ENCODE peak calls at places on chromosomes 6 and 20, in seven cellular contexts. A is CD4-positive, alpha-beta memory T cell; Y is IMR-90; F is HCT116; B is right lobe of liver; O is OCI-LY7; M is heart left ventricle. K is an unnamed sample. For H3K4me1, the result is how much of the 10 kb centered on the place peaks cover.

GRCh38 chr6:169858293-169858934 is 107.0 kb downstream of the ERMARD start:
- DNase-seq in Y (no peak), F (no peak), A (no peak), O (no peak), B (no peak), M (no peak), K (no peak)

GRCh38 chr6:1267057-1267732 is 44.7 kb upstream of the FOXQ1 start:
- DNase-seq in B (no peak), M (no peak), Y (no peak), F (no peak), A (no peak), O (no peak), K (no peak)

GRCh38 chr6:17032595-17033591 is 69.0 kb upstream of the STMND1 start:
- DNase-seq in A (no peak), F (no peak), O (no peak), B (no peak), M (peak), Y (peak), K (peak)

GRCh38 chr20:17660667-17661066 is 21.4 kb downstream of the RRBP1 start:
- DNase-seq in F (no peak), Y (no peak), O (no peak), B (no peak), A (no peak), M (no peak), K (no peak)

GRCh38 chr6:141956046-141956761 is 176.5 kb upstream of the GJE1 start:
- DNase-seq in A (no peak), F (no peak), B (no peak), O (no peak), M (no peak), Y (peak), K (no peak)

GRCh38 chr6:105429676-105430075 is 26.8 kb upstream of the PREP start:
- DNase-seq in M (no peak), B (no peak), Y (peak), A (no peak), F (no peak), O (no peak), K (no peak)

GRCh38 chr6:157891544-157892362 is 68.7 kb downstream of the SNX9 start:
- DNase-seq in Y (no peak), A (no peak), F (no peak), B (no peak), O (no peak), M (no peak), K (no peak)

GRCh38 chr6:88376197-88376596 is 210.1 kb upstream of the CNR1 start:
- DNase-seq in Y (no peak), F (no peak), B (no peak), M (no peak), O (no peak), A (no peak), K (no peak)

GRCh38 chr6:90230547-90231240 is 65.9 kb downstream of the BACH2 start:
- DNase-seq in M (no peak), B (no peak), F (no peak), Y (no peak), O (no peak), A (no peak), K (no peak)

GRCh38 chr6:86715676-86716075 is 221.7 kb upstream of the HTR1E start:
- DNase-seq in O (no peak), M (no peak), F (no peak), B (no peak), Y (no peak), A (no peak), K (no peak)

GRCh38 chr6:145008715-145009114 is 723.6 kb downstream of the UTRN start:
- DNase-seq in M (no peak), O (no peak), F (no peak), Y (no peak), B (no peak), A (no peak), K (no peak)

GRCh38 chr6:5235830-5236229 is 24.9 kb downstream of the LYRM4 start:
- DNase-seq in M (no peak), A (no peak), Y (no peak), O (no peak), B (no peak), F (no peak), K (no peak)

GRCh38 chr20:50844430-50845100 is 49.7 kb downstream of the BCAS4 start:
- DNase-seq in Y (peak), M (no peak), O (peak), B (no peak), F (peak), A (no peak), K (no peak)

GRCh38 chr6:46393940-46394337 is 97.3 kb downstream of the RCAN2 start:
- DNase-seq in F (no peak), B (no peak), O (no peak), A (no peak), M (no peak), Y (no peak), K (no peak)

GRCh38 chr6:119453242-119453641 is 103.7 kb upstream of the MAN1A1 start:
- DNase-seq in B (no peak), F (no peak), O (peak), M (no peak), A (no peak), Y (no peak), K (no peak)

GRCh38 chr6:44622555-44622954 is 235.0 kb downstream of the CDC5L start:
- DNase-seq in O (no peak), Y (no peak), B (no peak), F (no peak), M (no peak), A (no peak), K (no peak)

GRCh38 chr20:10672579-10673127 is 1.1 kb downstream of the JAG1 start:
- DNase-seq in F (no peak), Y (peak), B (peak), A (peak), O (peak), M (peak), K (peak)

GRCh38 chr6:119445666-119446622 is 96.4 kb upstream of the MAN1A1 start:
- DNase-seq in M (no peak), F (no peak), O (no peak), Y (peak), A (no peak), B (no peak), K (no peak)

GRCh38 chr6:63014290-63014689 is 197.0 kb upstream of the FKBP1C start:
- DNase-seq in Y (no peak), F (no peak), O (no peak), M (no peak), A (no peak), B (no peak), K (no peak)

GRCh38 chr20:13638162-13638495 is 603 bp downstream of the TASP1 start:
- DNase-seq in A (no peak), O (no peak), M (no peak), F (no peak), B (no peak), Y (peak), K (no peak)

GRCh38 chr20:11677445-11678235 is 240.1 kb upstream of the BTBD3 start:
- DNase-seq in B (no peak), O (no peak), M (no peak), Y (no peak), F (no peak), A (no peak), K (no peak)

GRCh38 chr6:36345681-36346417 is 9.2 kb upstream of the BNIP5 start:
- DNase-seq in A (no peak), M (no peak), Y (no peak), F (no peak), O (no peak), B (no peak), K (no peak)

GRCh38 chr20:326645-327031 is 1.3 kb downstream of the SOX12 start:
- DNase-seq in O (peak), F (no peak), Y (no peak), B (peak), A (no peak), M (no peak), K (peak)

GRCh38 chr6:100217641-100218040 is 223.6 kb upstream of the MCHR2 start:
- DNase-seq in B (no peak), F (no peak), O (no peak), A (no peak), Y (no peak), M (no peak), K (no peak)

GRCh38 chr6:88987922-88988321 is 24.5 kb upstream of the RNGTT start:
- DNase-seq in F (no peak), B (no peak), Y (no peak), O (no peak), M (no peak), A (no peak), K (no peak)

GRCh38 chr6:10409160-10409765 is 5.6 kb downstream of the TFAP2A start:
- DNase-seq in Y (no peak), B (no peak), F (no peak), M (no peak), O (no peak), A (no peak), K (no peak)

GRCh38 chr20:41006936-41007871 is 21.4 kb upstream of the TOP1 start:
- DNase-seq in F (no peak), A (no peak), M (no peak), O (no peak), Y (no peak), B (no peak), K (no peak)

GRCh38 chr20:24364464-24364863 is 105.0 kb upstream of the SYNDIG1 start:
- DNase-seq in M (no peak), F (no peak), A (no peak), B (no peak), O (no peak), Y (no peak), K (no peak)

GRCh38 chr20:44200371-44200770 is 10.2 kb downstream of the OSER1 start:
- DNase-seq in O (no peak), Y (peak), A (no peak), M (no peak), B (no peak), F (no peak), K (no peak)

GRCh38 chr20:46657618-46658017 is 6.4 kb upstream of the SLC13A3 start:
- DNase-seq in A (no peak), M (no peak), F (no peak), O (no peak), Y (no peak), B (no peak), K (no peak)

GRCh38 chr20:44921447-44921846 is 11.6 kb downstream of the PABPC1L start:
- DNase-seq in F (no peak), O (no peak), M (no peak), B (no peak), A (no peak), Y (no peak), K (no peak)

GRCh38 chr6:100460650-100461204 is 4.0 kb downstream of the SIM1 start:
- DNase-seq in F (no peak), A (no peak), O (no peak), M (no peak), B (no peak), Y (no peak), K (no peak)

GRCh38 chr6:149468179-149468578 is 16.6 kb downstream of the ZC3H12D start:
- DNase-seq in O (peak), A (no peak), B (no peak), F (no peak), Y (no peak), M (no peak), K (no peak)

GRCh38 chr6:149464411-149464810 is 20.4 kb downstream of the ZC3H12D start:
- DNase-seq in M (no peak), O (no peak), Y (no peak), B (no peak), F (no peak), A (no peak), K (no peak)

GRCh38 chr6:149470948-149471347 is 13.9 kb downstream of the ZC3H12D start:
- DNase-seq in A (no peak), Y (no peak), F (no peak), M (no peak), B (no peak), O (peak), K (no peak)

GRCh38 chr6:149463781-149464180 is 21.0 kb downstream of the ZC3H12D start:
- DNase-seq in F (no peak), A (no peak), B (no peak), Y (peak), M (no peak), O (no peak), K (no peak)

DNA sequence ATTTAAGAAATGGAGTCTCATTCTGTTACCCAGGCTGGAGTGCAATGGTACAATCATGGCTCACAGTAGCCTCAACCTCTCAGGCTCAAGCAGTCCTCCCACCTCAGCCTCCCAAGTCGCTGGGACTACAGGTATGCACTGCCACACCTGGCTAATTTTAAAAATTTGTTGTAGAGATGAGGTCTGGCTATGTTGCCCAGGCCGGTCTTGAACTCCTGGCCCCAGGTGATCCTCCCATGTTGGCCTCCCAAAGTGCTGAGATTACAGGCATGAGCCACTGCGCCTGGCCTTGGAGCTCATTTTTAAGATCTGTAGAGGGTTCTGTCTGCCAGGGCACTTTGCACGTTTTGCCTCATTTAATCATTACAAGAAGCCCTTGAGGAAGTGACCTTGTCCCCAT is 17.5 kb downstream of the ZC3H12D start:
- DNase-seq in A (no peak), O (peak), M (no peak), F (no peak), B (no peak), Y (no peak), K (no peak)
- H3K4me1 ChIP-seq in A (half or more), O (half or more), M (under half), F (under half), B (under half), Y (under half), K (under half)

GRCh38 chr6:106733386-106733785 is 104.0 kb downstream of the QRSL1 start:
- DNase-seq in B (no peak), M (no peak), O (no peak), Y (no peak), F (no peak), A (no peak), K (no peak)
- H3K4me1 ChIP-seq in B (under half), M (under half), O (under half), Y (under half), F (under half), A (under half), K (under half)

DNA sequence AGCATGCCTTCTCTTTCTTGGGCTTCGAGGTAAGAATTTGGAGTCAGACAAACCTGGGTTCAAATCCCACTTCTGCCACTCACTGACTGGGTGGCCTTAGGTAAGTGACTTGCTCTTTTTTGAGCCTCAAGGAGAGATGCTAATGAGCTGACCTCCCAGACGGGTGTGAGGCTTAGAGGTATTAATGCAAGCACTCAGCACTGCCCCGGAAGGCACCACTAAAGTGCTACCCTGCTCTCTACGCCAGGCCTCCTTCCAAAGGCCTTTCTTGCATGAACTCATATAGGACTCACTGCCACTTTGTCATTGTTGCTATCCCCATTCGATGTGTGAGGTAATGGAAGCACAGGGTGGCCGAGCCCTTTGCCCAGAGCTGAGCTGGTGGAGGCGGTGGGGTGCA is 55.0 kb upstream of the MLN start:
- DNase-seq in B (peak), Y (no peak), A (no peak), F (no peak), M (no peak), O (no peak), K (no peak)
- H3K4me1 ChIP-seq in B (under half), Y (under half), A (half or more), F (under half), M (under half), O (under half), K (under half)

DNA sequence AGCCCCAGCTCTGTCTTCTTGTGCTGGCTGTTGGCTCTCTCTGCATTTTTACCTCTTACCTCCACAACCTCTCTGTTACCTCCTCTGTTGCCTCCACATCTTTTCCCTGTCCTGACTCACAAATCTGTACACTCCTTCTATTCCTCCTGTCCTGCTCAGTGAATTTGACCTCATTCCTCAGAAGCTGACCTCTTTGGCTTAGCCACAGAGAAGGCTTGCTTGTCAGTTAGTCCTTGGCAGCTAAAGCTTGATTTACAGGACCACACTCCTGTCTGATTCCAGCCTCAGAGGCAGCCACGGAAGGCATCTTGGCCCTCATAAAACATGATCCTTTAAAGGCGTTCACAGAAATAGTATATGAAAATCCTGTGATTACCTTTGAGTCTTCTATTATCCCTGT is 247.4 kb downstream of the PKHD1 start:
- DNase-seq in Y (no peak), F (no peak), O (no peak), A (no peak), B (no peak), M (no peak), K (no peak)
- H3K4me1 ChIP-seq in Y (under half), F (under half), O (under half), A (under half), B (under half), M (under half), K (under half)

GRCh38 chr6:33782561-33782960 is 6.4 kb downstream of the LEMD2 start:
- DNase-seq in A (no peak), B (no peak), F (no peak), Y (no peak), O (no peak), M (no peak), K (no peak)
- H3K4me1 ChIP-seq in A (under half), B (under half), F (under half), Y (under half), O (under half), M (under half), K (half or more)

GRCh38 chr20:33773412-33774089 is 37.6 kb upstream of the CHMP4B start:
- DNase-seq in A (no peak), Y (no peak), F (no peak), M (no peak), O (peak), B (no peak), K (no peak)
- H3K4me1 ChIP-seq in A (under half), Y (under half), F (under half), M (under half), O (under half), B (under half), K (under half)

GRCh38 chr20:49669601-49670189 is 44.0 kb downstream of the B4GALT5 start:
- DNase-seq in B (no peak), M (no peak), A (peak), F (no peak), O (peak), Y (no peak), K (no peak)
- H3K4me1 ChIP-seq in B (under half), M (under half), A (half or more), F (under half), O (half or more), Y (under half), K (half or more)

DNA sequence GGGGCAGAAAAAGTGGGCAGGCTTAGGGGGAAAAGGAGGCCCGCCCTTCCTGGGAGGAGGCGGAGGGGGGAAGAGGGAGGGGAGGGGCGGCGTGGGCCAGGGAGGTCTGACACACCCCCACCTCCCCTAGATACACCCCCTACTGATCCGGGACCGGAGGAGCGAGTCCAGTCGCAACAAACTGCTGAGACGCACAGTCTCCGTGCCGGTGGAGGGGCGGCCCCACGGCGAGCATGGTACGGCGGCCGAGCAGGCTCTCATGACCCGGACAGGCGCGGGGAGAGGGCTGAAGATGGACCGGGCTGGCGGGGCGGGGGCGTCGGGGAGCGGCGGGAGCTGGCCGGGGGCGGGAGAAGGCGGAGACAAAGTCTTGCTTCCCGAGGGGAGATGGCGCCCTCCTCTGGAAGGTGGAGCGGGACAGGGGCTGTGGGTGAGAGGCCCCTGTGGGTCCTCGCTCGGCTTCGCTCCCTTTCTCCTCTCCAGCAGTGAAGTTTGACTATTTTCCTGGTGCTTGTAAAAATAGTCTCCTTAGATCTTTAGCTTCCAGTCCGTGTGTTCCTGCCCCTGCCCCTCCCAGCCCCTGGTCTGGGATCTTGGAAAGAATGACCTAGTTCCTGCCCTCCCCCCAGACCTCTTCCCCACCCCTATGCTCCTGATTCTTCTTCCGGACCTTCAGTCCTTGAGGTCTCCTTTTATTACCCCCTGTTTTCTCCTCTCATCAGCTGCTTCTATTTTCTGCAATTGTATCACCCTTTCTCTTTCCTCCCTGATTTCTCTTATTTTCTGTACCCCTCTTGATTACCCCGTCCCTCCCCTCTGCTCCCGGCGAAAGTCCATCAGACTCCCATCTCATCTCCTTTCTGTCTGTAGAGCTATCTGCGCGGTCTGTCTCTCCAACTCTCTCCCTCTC is 6.1 kb downstream of the SYNGAP1 start:
- DNase-seq in Y (peak), M (peak), A (peak), B (peak), F (peak), O (peak), K (peak)
- H3K4me1 ChIP-seq in Y (under half), M (under half), A (half or more), B (under half), F (under half), O (half or more), K (half or more)

GRCh38 chr20:5932796-5933195 is 17.5 kb downstream of the TRMT6 start:
- DNase-seq in A (no peak), O (no peak), B (no peak), F (no peak), Y (no peak), M (no peak), K (no peak)

GRCh38 chr20:5933802-5934436 is 16.4 kb downstream of the TRMT6 start:
- DNase-seq in F (no peak), M (no peak), Y (no peak), O (peak), B (no peak), A (no peak), K (no peak)

GRCh38 chr20:5928063-5928462 is 22.3 kb downstream of the TRMT6 start:
- DNase-seq in A (no peak), M (no peak), F (no peak), Y (no peak), B (no peak), O (no peak), K (no peak)

GRCh38 chr20:5931411-5931810 is 18.9 kb downstream of the TRMT6 start:
- DNase-seq in M (no peak), B (no peak), F (no peak), Y (no peak), O (no peak), A (no peak), K (no peak)

GRCh38 chr20:5928831-5929715 is 21.3 kb downstream of the TRMT6 start:
- DNase-seq in A (no peak), M (no peak), O (no peak), B (no peak), Y (no peak), F (no peak), K (no peak)
- H3K4me1 ChIP-seq in A (under half), M (under half), O (under half), B (under half), Y (under half), F (under half), K (under half)